ENCODE peak calls at places on chromosomes 1 and 21, in five cellular contexts. N, I, G, W and O are unnamed samples.
A peak's percentile ranks its signal among the peaks of the same experiment; 100 is the strongest.

GRCh38 chr21:37717534-37717933 is 198.7 kb downstream of the KCNJ6 start:
- DNase-seq in W (no peak), N (no peak), G (no peak), I (no peak), O (no peak)

GRCh38 chr1:115463347-115463746 is 125.3 kb upstream of the NGF start:
- DNase-seq in N (no peak), W (no peak), I (peak; percentile 24), G (no peak), O (no peak)

GRCh38 chr1:243950166-243950565 is 100.1 kb upstream of the AKT3 start:
- DNase-seq in G (no peak), N (no peak), I (no peak), W (peak; percentile 94), O (peak; percentile 88)

GRCh38 chr1:104084380-104084779 is 334.7 kb downstream of the AMY1C start:
- DNase-seq in W (no peak), N (no peak), G (no peak), I (no peak), O (no peak)

GRCh38 chr21:25658427-25658980 is 19.4 kb downstream of the JAM2 start:
- DNase-seq in I (no peak), W (no peak), N (no peak), G (no peak), O (no peak)

GRCh38 chr1:209929751-209930150 is 8.3 kb upstream of the SYT14 start:
- DNase-seq in N (no peak), W (peak; percentile 26), G (no peak), I (no peak), O (no peak)

GRCh38 chr1:28449904-28450303 is 55.9 kb upstream of the RCC1 start:
- DNase-seq in I (peak; percentile 36), W (peak; percentile 78), N (no peak), G (no peak), O (peak; percentile 89)

GRCh38 chr1:24506706-24507422 is 4.2 kb downstream of the RCAN3 start:
- DNase-seq in I (no peak), W (no peak), G (no peak), N (no peak), O (no peak)

GRCh38 chr1:151828931-151829330 is 2.7 kb downstream of the RORC start:
- DNase-seq in I (peak; percentile 63), N (peak; percentile 79), G (no peak), W (peak; percentile 19), O (peak; percentile 91)

GRCh38 chr1:6248798-6249731 is 5.1 kb downstream of the HES3 start:
- DNase-seq in N (no peak), G (no peak), I (no peak), W (no peak), O (peak; percentile 94)

GRCh38 chr1:156417700-156418015 is 48.6 kb downstream of the RHBG start:
- DNase-seq in I (no peak), W (no peak), G (no peak), N (no peak), O (no peak)

GRCh38 chr1:86455078-86455477 is 13.6 kb upstream of the CLCA1 start:
- DNase-seq in W (no peak), I (no peak), N (no peak), G (no peak), O (no peak)
- H3K27ac ChIP-seq in W (no peak overlapping the region), I (no peak overlapping the region), N (no peak overlapping the region), G (no peak overlapping the region), O (no peak overlapping the region)

DNA sequence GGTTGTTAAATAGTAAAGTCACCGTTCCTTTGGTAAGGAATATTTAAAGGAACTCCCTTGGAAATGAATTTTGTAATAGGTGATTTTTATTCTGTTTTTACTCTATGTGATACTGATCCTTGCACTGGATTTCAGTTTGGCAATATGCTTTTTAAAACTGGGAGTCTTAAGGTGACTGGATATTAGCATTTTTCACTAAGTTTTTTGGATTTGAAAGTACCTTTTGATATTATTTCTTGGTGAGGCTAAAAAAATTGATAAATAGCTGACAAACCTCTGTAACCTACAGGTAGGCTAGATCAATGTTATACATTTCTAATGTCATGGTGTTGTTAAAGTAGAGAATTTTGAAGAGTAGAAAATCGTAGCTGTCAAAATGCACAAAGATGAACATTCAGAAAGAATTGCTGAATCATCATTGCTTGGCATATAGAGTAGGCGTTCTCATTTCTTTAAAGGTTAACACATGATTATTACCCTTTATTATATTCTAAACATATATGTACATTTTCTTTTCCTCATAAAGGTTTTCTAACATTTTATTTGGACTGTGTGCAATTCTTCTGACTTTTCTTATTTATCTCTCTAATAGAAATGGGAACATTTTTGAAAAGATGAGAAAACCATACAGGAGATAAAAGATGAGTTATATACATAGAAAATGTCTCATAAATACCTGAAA is 1.5 kb upstream of the DNAJB4 start:
- DNase-seq in N (no peak), G (no peak), W (no peak), I (no peak), O (no peak)
- H3K27ac ChIP-seq in N (peak overlapping the region; percentile 92), G (peak overlapping the region; percentile 90), W (no peak overlapping the region), I (peak overlapping the region; percentile 90), O (peak overlapping the region; percentile 97)

DNA sequence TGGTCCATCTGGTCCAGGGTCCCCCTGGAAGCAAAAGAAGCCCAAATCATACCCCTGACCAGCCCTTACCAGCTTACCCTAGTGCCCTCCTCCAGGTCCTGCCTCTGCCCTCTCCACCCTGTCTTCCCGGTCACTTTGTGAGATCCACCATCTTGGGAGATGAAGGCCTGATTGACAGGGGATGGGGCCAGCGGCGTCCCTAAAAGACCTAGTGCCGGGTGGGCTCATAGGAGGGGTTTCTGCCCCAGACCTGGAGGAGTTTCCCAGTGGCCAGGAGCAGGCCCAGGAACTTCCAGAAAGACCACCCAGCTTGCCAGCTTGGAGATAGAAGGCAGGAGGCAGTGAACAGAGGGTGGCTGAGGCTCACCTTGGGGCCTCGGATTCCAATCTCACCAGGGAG is 5.4 kb downstream of the COL9A2 start:
- DNase-seq in N (no peak), G (no peak), I (no peak), W (no peak), O (peak; percentile 68)
- H3K27ac ChIP-seq in N (no peak overlapping the region), G (no peak overlapping the region), I (no peak overlapping the region), W (no peak overlapping the region), O (no peak overlapping the region)

GRCh38 chr1:236015539-236015938 is 49.4 kb downstream of the NID1 start:
- DNase-seq in G (no peak), I (no peak), W (no peak), N (no peak), O (peak; percentile 3)
- H3K27ac ChIP-seq in G (peak overlapping the region; percentile 45), I (peak overlapping the region; percentile 66), W (no peak overlapping the region), N (peak overlapping the region; percentile 85), O (no peak overlapping the region)

GRCh38 chr1:202133989-202134388 is 10.5 kb downstream of the ARL8A start:
- DNase-seq in W (no peak), G (no peak), I (no peak), N (no peak), O (no peak)

GRCh38 chr1:202134645-202135172 is 9.8 kb downstream of the ARL8A start:
- DNase-seq in I (no peak), G (no peak), N (no peak), W (no peak), O (no peak)

GRCh38 chr1:202133016-202133415 is 10.3 kb downstream of the GPR37L1 start:
- DNase-seq in G (no peak), W (no peak), N (no peak), I (no peak), O (no peak)

GRCh38 chr1:202131956-202132821 is 9.5 kb downstream of the GPR37L1 start:
- DNase-seq in G (peak; percentile 83), N (peak; percentile 74), I (peak; percentile 64), W (no peak), O (peak; percentile 63)

GRCh38 chr1:202133521-202133920 is 10.8 kb downstream of the GPR37L1 start:
- DNase-seq in W (no peak), N (no peak), I (no peak), G (no peak), O (no peak)
- H3K27ac ChIP-seq in W (no peak overlapping the region), N (peak overlapping the region; percentile 96), I (no peak overlapping the region), G (peak overlapping the region; percentile 82), O (no peak overlapping the region)

DNA sequence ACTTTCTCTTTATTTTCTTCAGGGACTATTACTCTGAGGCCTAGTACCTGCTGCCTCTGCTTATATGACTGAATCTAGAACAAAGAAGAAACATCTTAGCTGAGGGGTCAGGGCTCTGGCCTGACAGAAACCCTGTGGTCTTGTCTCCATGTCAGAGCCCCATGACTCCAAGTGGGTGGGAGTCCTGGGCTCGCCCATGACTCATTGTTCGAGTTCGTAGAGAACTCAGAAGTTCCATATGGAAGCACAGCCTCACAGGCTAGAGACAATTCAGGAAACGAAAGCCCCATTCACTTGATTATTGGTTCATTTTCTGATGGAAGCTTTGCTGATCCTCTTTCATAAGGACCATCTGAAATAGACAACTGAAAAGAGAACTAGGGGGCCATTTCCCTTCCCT is 73.2 kb downstream of the CD58 start:
- DNase-seq in W (peak; percentile 83), I (no peak), G (no peak), N (no peak), O (peak; percentile 83)
- H3K27ac ChIP-seq in W (peak overlapping the region; percentile 3), I (no peak overlapping the region), G (no peak overlapping the region), N (peak overlapping the region; percentile 29), O (peak overlapping the region; percentile 25)

GRCh38 chr1:43704838-43705237 is 2.5 kb upstream of the ST3GAL3 start:
- DNase-seq in G (no peak), W (peak; percentile 18), N (peak; percentile 56), I (no peak), O (no peak)
- H3K27ac ChIP-seq in G (no peak overlapping the region), W (no peak overlapping the region), N (no peak overlapping the region), I (no peak overlapping the region), O (no peak overlapping the region)

GRCh38 chr1:27009601-27010197 is 3.0 kb downstream of the TENT5B start:
- DNase-seq in W (no peak), G (no peak), I (peak; percentile 50), N (peak; percentile 72), O (peak; percentile 85)
- H3K27ac ChIP-seq in W (no peak overlapping the region), G (peak overlapping the region; percentile 99), I (peak overlapping the region; percentile 79), N (peak overlapping the region; percentile 94), O (no peak overlapping the region)